ENCODE peak calls at places on chromosomes 16 and 17, in five cellular contexts. One of them, this sample, is unnamed.

GRCh38 chr16:70674221-70675014 is 11.4 kb downstream of the MTSS2 start:
- DNase-seq in heart left ventricle: no peak
- DNase-seq in lung: no peak
- DNase-seq in heart right ventricle: no peak
- DNase-seq in iris pigment epithelial cell: no peak
- DNase-seq in this sample: no peak

GRCh38 chr17:34378664-34379101 is 15.7 kb upstream of the CCL1 start:
- DNase-seq in heart left ventricle: no peak
- DNase-seq in lung: no peak
- DNase-seq in heart right ventricle: no peak
- DNase-seq in iris pigment epithelial cell: peak
- DNase-seq in this sample: no peak

GRCh38 chr16:17161034-17161433 is 309.7 kb downstream of the XYLT1 start:
- DNase-seq in heart left ventricle: no peak
- DNase-seq in lung: no peak
- DNase-seq in heart right ventricle: no peak
- DNase-seq in iris pigment epithelial cell: no peak
- DNase-seq in this sample: no peak

GRCh38 chr16:22813223-22813945 is 578 bp upstream of the HS3ST2 start:
- DNase-seq in heart left ventricle: peak
- DNase-seq in lung: peak
- DNase-seq in heart right ventricle: peak
- DNase-seq in iris pigment epithelial cell: peak
- DNase-seq in this sample: peak

GRCh38 chr16:67879936-67880335 is 4.7 kb upstream of the NRN1L start:
- DNase-seq in heart left ventricle: no peak
- DNase-seq in lung: no peak
- DNase-seq in heart right ventricle: no peak
- DNase-seq in iris pigment epithelial cell: no peak
- DNase-seq in this sample: no peak

GRCh38 chr17:28734712-28735241 is 6.2 kb downstream of the NEK8 start:
- DNase-seq in heart left ventricle: no peak
- DNase-seq in lung: no peak
- DNase-seq in heart right ventricle: no peak
- DNase-seq in iris pigment epithelial cell: no peak
- DNase-seq in this sample: no peak

GRCh38 chr17:58520843-58521430 is 6.5 kb upstream of the MTMR4 start:
- DNase-seq in heart left ventricle: no peak
- DNase-seq in lung: no peak
- DNase-seq in heart right ventricle: no peak
- DNase-seq in iris pigment epithelial cell: no peak
- DNase-seq in this sample: no peak

GRCh38 chr17:44829558-44830358 is at the start of gene GJC1:
- DNase-seq in heart left ventricle: peak
- DNase-seq in lung: no peak
- DNase-seq in heart right ventricle: peak
- DNase-seq in iris pigment epithelial cell: no peak
- DNase-seq in this sample: peak

GRCh38 chr17:19707728-19708221 is 8.6 kb downstream of the SLC47A2 start:
- DNase-seq in heart left ventricle: no peak
- DNase-seq in lung: no peak
- DNase-seq in heart right ventricle: no peak
- DNase-seq in iris pigment epithelial cell: no peak
- DNase-seq in this sample: peak

GRCh38 chr17:5555254-5555653 is 29.1 kb downstream of the NLRP1 start:
- DNase-seq in heart left ventricle: no peak
- DNase-seq in lung: no peak
- DNase-seq in heart right ventricle: no peak
- DNase-seq in iris pigment epithelial cell: peak
- DNase-seq in this sample: no peak

GRCh38 chr17:83203073-83203471 is 123.7 kb downstream of the METRNL start:
- DNase-seq in heart left ventricle: peak
- DNase-seq in lung: peak
- DNase-seq in heart right ventricle: no peak
- DNase-seq in iris pigment epithelial cell: peak
- DNase-seq in this sample: no peak

GRCh38 chr17:79947351-79948031 is 88.2 kb downstream of the TBC1D16 start:
- DNase-seq in heart left ventricle: no peak
- DNase-seq in lung: no peak
- DNase-seq in heart right ventricle: no peak
- DNase-seq in iris pigment epithelial cell: peak
- DNase-seq in this sample: no peak

GRCh38 chr16:3454093-3454492 is 10.6 kb downstream of the NAA60 start:
- DNase-seq in heart left ventricle: no peak
- DNase-seq in lung: no peak
- DNase-seq in heart right ventricle: no peak
- DNase-seq in iris pigment epithelial cell: no peak
- DNase-seq in this sample: no peak

GRCh38 chr17:18959845-18960240 is 7.9 kb downstream of the SLC5A10 start:
- DNase-seq in heart left ventricle: no peak
- DNase-seq in lung: no peak
- DNase-seq in heart right ventricle: no peak
- DNase-seq in iris pigment epithelial cell: no peak
- DNase-seq in this sample: no peak

GRCh38 chr17:39667262-39668140 is 752 bp upstream of the PNMT start:
- DNase-seq in heart left ventricle: no peak
- DNase-seq in lung: no peak
- DNase-seq in heart right ventricle: no peak
- DNase-seq in iris pigment epithelial cell: no peak
- DNase-seq in this sample: peak

GRCh38 chr17:82275326-82275725 is 1.8 kb upstream of the CSNK1D start:
- DNase-seq in heart left ventricle: no peak
- DNase-seq in lung: no peak
- DNase-seq in heart right ventricle: no peak
- DNase-seq in iris pigment epithelial cell: no peak
- DNase-seq in this sample: no peak

GRCh38 chr16:17476414-17477259 is 5.9 kb upstream of the XYLT1 start:
- DNase-seq in heart left ventricle: peak
- DNase-seq in lung: no peak
- DNase-seq in heart right ventricle: no peak
- DNase-seq in iris pigment epithelial cell: peak
- DNase-seq in this sample: peak

This sample was measured in thyroid gland.